ENCODE peak calls at places on chromosome 20, in ten cellular contexts. One of them, this sample, is unnamed.

GRCh38 chr20:54345301-54345724 is 130.1 kb upstream of the DOK5 start:
- DNase-seq in cardiac muscle cell: no peak
- DNase-seq in body of pancreas: no peak
- DNase-seq in BE2C: no peak
- DNase-seq in brain microvascular endothelial cell: peak; percentile 45
- DNase-seq in MM.1S: no peak
- DNase-seq in GM12878: peak; percentile 33
- DNase-seq in hepatocyte: no peak
- DNase-seq in K562: no peak
- DNase-seq in heart right ventricle: no peak
- DNase-seq in this sample: peak; percentile 39

GRCh38 chr20:9053108-9053507 is 15.8 kb upstream of the PLCB4 start:
- DNase-seq in cardiac muscle cell: no peak
- DNase-seq in body of pancreas: no peak
- DNase-seq in BE2C: no peak
- DNase-seq in brain microvascular endothelial cell: no peak
- DNase-seq in MM.1S: no peak
- DNase-seq in GM12878: no peak
- DNase-seq in hepatocyte: no peak
- DNase-seq in K562: no peak
- DNase-seq in heart right ventricle: no peak
- DNase-seq in this sample: no peak

GRCh38 chr20:47241345-47241781 is 115.1 kb downstream of the ZMYND8 start:
- DNase-seq in cardiac muscle cell: no peak
- DNase-seq in body of pancreas: no peak
- DNase-seq in BE2C: no peak
- DNase-seq in brain microvascular endothelial cell: peak; percentile 20
- DNase-seq in MM.1S: no peak
- DNase-seq in GM12878: no peak
- DNase-seq in hepatocyte: no peak
- DNase-seq in K562: no peak
- DNase-seq in heart right ventricle: no peak
- DNase-seq in this sample: no peak

GRCh38 chr20:52469143-52469542 is 277.6 kb upstream of the ZFP64 start:
- DNase-seq in cardiac muscle cell: no peak
- DNase-seq in body of pancreas: no peak
- DNase-seq in BE2C: no peak
- DNase-seq in brain microvascular endothelial cell: no peak
- DNase-seq in MM.1S: no peak
- DNase-seq in GM12878: no peak
- DNase-seq in hepatocyte: no peak
- DNase-seq in K562: no peak
- DNase-seq in heart right ventricle: no peak
- DNase-seq in this sample: no peak

GRCh38 chr20:25461766-25462165 is 54.3 kb downstream of the GINS1 start:
- DNase-seq in cardiac muscle cell: no peak
- DNase-seq in body of pancreas: no peak
- DNase-seq in BE2C: no peak
- DNase-seq in brain microvascular endothelial cell: no peak
- DNase-seq in MM.1S: no peak
- DNase-seq in GM12878: no peak
- DNase-seq in hepatocyte: no peak
- DNase-seq in K562: no peak
- DNase-seq in heart right ventricle: no peak
- DNase-seq in this sample: peak; percentile 51

GRCh38 chr20:51613576-51613975 is 71.1 kb upstream of the NFATC2 start:
- DNase-seq in cardiac muscle cell: no peak
- DNase-seq in body of pancreas: no peak
- DNase-seq in BE2C: no peak
- DNase-seq in brain microvascular endothelial cell: no peak
- DNase-seq in MM.1S: no peak
- DNase-seq in GM12878: no peak
- DNase-seq in hepatocyte: no peak
- DNase-seq in K562: no peak
- DNase-seq in heart right ventricle: no peak
- DNase-seq in this sample: no peak

GRCh38 chr20:33846291-33846916 is 35.3 kb downstream of the CHMP4B start:
- DNase-seq in cardiac muscle cell: no peak
- DNase-seq in body of pancreas: no peak
- DNase-seq in BE2C: peak; percentile 54
- DNase-seq in brain microvascular endothelial cell: peak; percentile 48
- DNase-seq in MM.1S: no peak
- DNase-seq in GM12878: no peak
- DNase-seq in hepatocyte: no peak
- DNase-seq in K562: peak; percentile 33
- DNase-seq in heart right ventricle: no peak
- DNase-seq in this sample: no peak

GRCh38 chr20:25012616-25013189 is 20.2 kb upstream of the APMAP start:
- DNase-seq in cardiac muscle cell: no peak
- DNase-seq in body of pancreas: peak; percentile 4
- DNase-seq in BE2C: no peak
- DNase-seq in brain microvascular endothelial cell: no peak
- DNase-seq in MM.1S: no peak
- DNase-seq in GM12878: no peak
- DNase-seq in hepatocyte: no peak
- DNase-seq in K562: no peak
- DNase-seq in heart right ventricle: no peak
- DNase-seq in this sample: no peak

GRCh38 chr20:22560817-22561216 is 23.6 kb downstream of the FOXA2 start:
- DNase-seq in cardiac muscle cell: no peak
- DNase-seq in body of pancreas: no peak
- DNase-seq in BE2C: no peak
- DNase-seq in brain microvascular endothelial cell: no peak
- DNase-seq in MM.1S: no peak
- DNase-seq in GM12878: no peak
- DNase-seq in hepatocyte: no peak
- DNase-seq in K562: no peak
- DNase-seq in heart right ventricle: no peak
- DNase-seq in this sample: no peak

GRCh38 chr20:10648651-10649050 is 25.1 kb downstream of the JAG1 start:
- DNase-seq in cardiac muscle cell: no peak
- DNase-seq in body of pancreas: no peak
- DNase-seq in BE2C: no peak
- DNase-seq in brain microvascular endothelial cell: peak; percentile 92
- DNase-seq in MM.1S: no peak
- DNase-seq in GM12878: peak; percentile 28
- DNase-seq in hepatocyte: no peak
- DNase-seq in K562: no peak
- DNase-seq in heart right ventricle: no peak
- DNase-seq in this sample: peak; percentile 92

GRCh38 chr20:60467078-60467477 is 508.9 kb downstream of the CDH26 start:
- DNase-seq in cardiac muscle cell: no peak
- DNase-seq in body of pancreas: no peak
- DNase-seq in BE2C: no peak
- DNase-seq in brain microvascular endothelial cell: no peak
- DNase-seq in MM.1S: no peak
- DNase-seq in GM12878: no peak
- DNase-seq in hepatocyte: no peak
- DNase-seq in K562: no peak
- DNase-seq in heart right ventricle: no peak
- DNase-seq in this sample: no peak

GRCh38 chr20:8155848-8156602 is 24.0 kb downstream of the PLCB1 start:
- DNase-seq in cardiac muscle cell: no peak
- DNase-seq in body of pancreas: no peak
- DNase-seq in BE2C: no peak
- DNase-seq in brain microvascular endothelial cell: peak; percentile 27
- DNase-seq in MM.1S: no peak
- DNase-seq in GM12878: no peak
- DNase-seq in hepatocyte: no peak
- DNase-seq in K562: no peak
- DNase-seq in heart right ventricle: no peak
- DNase-seq in this sample: peak; percentile 3

GRCh38 chr20:45934046-45934586 is 367 bp upstream of the PCIF1 start:
- DNase-seq in cardiac muscle cell: peak; percentile 68
- DNase-seq in body of pancreas: peak; percentile 54
- DNase-seq in BE2C: peak; percentile 82
- DNase-seq in brain microvascular endothelial cell: no peak
- DNase-seq in MM.1S: peak; percentile 39
- DNase-seq in GM12878: no peak
- DNase-seq in hepatocyte: peak; percentile 66
- DNase-seq in K562: no peak
- DNase-seq in heart right ventricle: peak; percentile 81
- DNase-seq in this sample: peak; percentile 85

GRCh38 chr20:47055699-47056369 is 161.2 kb downstream of the EYA2 start:
- DNase-seq in cardiac muscle cell: no peak
- DNase-seq in body of pancreas: no peak
- DNase-seq in BE2C: no peak
- DNase-seq in brain microvascular endothelial cell: no peak
- DNase-seq in MM.1S: no peak
- DNase-seq in GM12878: no peak
- DNase-seq in hepatocyte: peak; percentile 14
- DNase-seq in K562: no peak
- DNase-seq in heart right ventricle: no peak
- DNase-seq in this sample: no peak

DNA sequence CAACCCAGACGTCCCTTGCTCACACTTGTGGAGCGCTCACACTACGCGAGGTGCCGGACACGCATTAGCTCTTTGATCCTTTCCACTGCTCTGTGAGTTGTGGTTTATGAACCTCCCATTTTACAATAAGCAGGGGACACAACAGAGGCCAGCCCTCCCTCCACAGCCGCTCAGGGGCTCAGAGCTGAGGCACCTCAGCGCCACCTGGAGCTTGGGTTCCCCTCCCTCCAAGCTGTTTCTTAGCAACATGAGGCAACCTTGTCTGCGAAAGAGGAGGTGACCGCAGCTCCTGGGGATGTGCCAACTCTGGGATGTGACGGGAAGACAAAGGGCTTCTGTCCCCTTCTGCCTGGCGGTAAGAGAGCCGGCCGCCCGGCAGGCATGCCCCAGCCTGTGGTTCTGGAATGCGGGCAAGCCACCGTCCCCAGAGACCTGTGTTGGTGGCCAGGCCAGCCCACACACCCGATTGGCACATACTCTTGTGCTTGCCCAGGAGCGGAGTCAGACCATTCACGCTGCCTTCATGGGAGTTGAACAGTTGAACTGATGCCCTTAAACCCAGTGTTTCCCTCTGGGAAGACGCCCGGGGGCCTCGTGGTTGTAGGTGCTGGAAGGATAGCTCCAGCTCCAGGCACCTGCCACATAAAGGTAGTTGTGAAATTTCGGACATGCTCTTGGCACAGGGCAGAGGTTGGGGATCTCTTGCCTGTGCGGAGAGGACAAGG is 44.5 kb downstream of the RBM38 start:
- DNase-seq in cardiac muscle cell: peak; percentile 50
- DNase-seq in body of pancreas: peak; percentile 87
- DNase-seq in BE2C: peak; percentile 58
- DNase-seq in brain microvascular endothelial cell: peak; percentile 12
- DNase-seq in MM.1S: peak; percentile 55
- DNase-seq in GM12878: no peak
- DNase-seq in hepatocyte: no peak
- DNase-seq in K562: peak; percentile 61
- DNase-seq in heart right ventricle: peak; percentile 62
- DNase-seq in this sample: peak; percentile 85
- TF ChIP-seq CTCF in cardiac muscle cell: no peak
- TF ChIP-seq CTCF in body of pancreas: no peak
- TF ChIP-seq CTCF in BE2C: no peak
- TF ChIP-seq CTCF in brain microvascular endothelial cell: no peak
- TF ChIP-seq CTCF in MM.1S: peak; percentile 30
- TF ChIP-seq CTCF in GM12878: no peak
- TF ChIP-seq CTCF in hepatocyte: no peak
- TF ChIP-seq CTCF in K562: peak; percentile 26
- TF ChIP-seq CTCF in heart right ventricle: no peak
- TF ChIP-seq CTCF in this sample: no peak

DNA sequence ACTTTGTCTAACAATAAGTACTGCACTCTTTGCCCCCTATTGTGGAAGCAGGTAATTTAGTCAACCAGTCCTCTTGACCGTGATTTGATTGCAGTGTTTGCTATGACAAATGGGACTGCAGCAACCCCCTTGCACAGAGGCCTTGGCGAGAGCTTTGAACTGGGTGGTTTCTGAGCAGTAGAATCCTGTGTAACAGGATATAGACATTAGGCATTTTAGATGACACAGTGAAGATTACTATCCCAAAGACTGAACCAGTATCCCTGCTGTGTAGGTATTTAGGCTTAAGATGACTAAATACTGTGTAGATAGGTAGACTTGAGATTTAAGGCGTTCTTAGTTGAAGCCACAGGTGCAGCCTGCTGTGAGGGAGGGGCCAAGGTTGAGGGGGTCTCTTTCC is 9.9 kb downstream of the DNMT3B start:
- DNase-seq in cardiac muscle cell: no peak
- DNase-seq in body of pancreas: no peak
- DNase-seq in BE2C: no peak
- DNase-seq in brain microvascular endothelial cell: no peak
- DNase-seq in MM.1S: no peak
- DNase-seq in GM12878: no peak
- DNase-seq in hepatocyte: no peak
- DNase-seq in K562: no peak
- DNase-seq in heart right ventricle: no peak
- DNase-seq in this sample: no peak
- H3K36me3 ChIP-seq in cardiac muscle cell: no peaks in the 10 kb centered on the region
- H3K36me3 ChIP-seq in body of pancreas: no peaks in the 10 kb centered on the region
- H3K36me3 ChIP-seq in BE2C: no peaks in the 10 kb centered on the region
- H3K36me3 ChIP-seq in brain microvascular endothelial cell: no peaks in the 10 kb centered on the region
- H3K36me3 ChIP-seq in MM.1S: no peaks in the 10 kb centered on the region
- H3K36me3 ChIP-seq in GM12878: no peaks in the 10 kb centered on the region
- H3K36me3 ChIP-seq in hepatocyte: no peaks in the 10 kb centered on the region
- H3K36me3 ChIP-seq in K562: peaks cover 62% of the 10 kb centered on the region
- H3K36me3 ChIP-seq in heart right ventricle: no peaks in the 10 kb centered on the region
- H3K36me3 ChIP-seq in this sample: no peaks in the 10 kb centered on the region

DNA sequence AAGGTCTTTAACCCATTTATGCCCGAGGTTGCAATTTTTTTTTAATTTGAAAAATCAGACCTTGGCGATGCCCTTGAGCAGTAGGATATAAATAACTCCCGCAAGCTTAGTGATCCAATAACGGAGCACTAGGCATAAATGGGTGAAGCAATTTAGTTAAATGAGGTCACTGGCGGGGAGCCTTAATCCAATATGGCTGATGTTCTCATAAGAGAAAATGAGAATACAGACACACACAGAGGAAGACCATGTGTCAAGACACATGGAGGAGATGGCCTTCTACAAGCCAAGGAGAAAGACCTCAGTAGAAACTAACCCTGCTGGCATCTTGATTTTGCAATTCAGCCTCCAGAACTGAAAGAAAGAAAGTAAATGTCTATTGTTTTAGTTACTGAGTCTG is 735 bp downstream of the SIRPG start:
- DNase-seq in cardiac muscle cell: no peak
- DNase-seq in body of pancreas: no peak
- DNase-seq in BE2C: no peak
- DNase-seq in brain microvascular endothelial cell: no peak
- DNase-seq in MM.1S: no peak
- DNase-seq in GM12878: no peak
- DNase-seq in hepatocyte: no peak
- DNase-seq in K562: no peak
- DNase-seq in heart right ventricle: no peak
- DNase-seq in this sample: no peak
- TF ChIP-seq CTCF in cardiac muscle cell: no peak
- TF ChIP-seq CTCF in body of pancreas: no peak
- TF ChIP-seq CTCF in BE2C: no peak
- TF ChIP-seq CTCF in brain microvascular endothelial cell: no peak
- TF ChIP-seq CTCF in MM.1S: no peak
- TF ChIP-seq CTCF in GM12878: no peak
- TF ChIP-seq CTCF in hepatocyte: no peak
- TF ChIP-seq CTCF in K562: no peak
- TF ChIP-seq CTCF in heart right ventricle: no peak
- TF ChIP-seq CTCF in this sample: no peak

DNA sequence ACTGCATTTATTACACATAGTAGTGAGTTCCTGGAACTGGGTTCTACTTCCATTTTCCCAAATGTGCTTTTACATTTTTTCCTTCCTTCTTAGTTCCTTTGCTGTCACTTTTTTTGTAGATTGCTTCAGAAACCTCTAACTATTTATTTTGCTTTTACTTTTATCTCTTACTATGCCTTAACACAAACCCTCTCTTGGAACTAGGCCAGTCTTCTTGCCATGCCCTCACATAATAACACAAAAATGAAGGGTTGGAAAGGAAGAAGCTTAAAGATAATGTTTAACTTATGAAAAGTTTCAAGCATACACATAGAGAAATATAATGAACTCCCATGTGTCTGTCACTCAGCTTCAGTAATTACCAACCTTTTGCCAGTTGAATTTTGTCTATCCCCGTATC is 27.1 kb downstream of the TOP1 start:
- DNase-seq in cardiac muscle cell: no peak
- DNase-seq in body of pancreas: no peak
- DNase-seq in BE2C: no peak
- DNase-seq in brain microvascular endothelial cell: no peak
- DNase-seq in MM.1S: no peak
- DNase-seq in GM12878: no peak
- DNase-seq in hepatocyte: no peak
- DNase-seq in K562: no peak
- DNase-seq in heart right ventricle: no peak
- DNase-seq in this sample: no peak
- H3K36me3 ChIP-seq in cardiac muscle cell: no peaks in the 10 kb centered on the region
- H3K36me3 ChIP-seq in body of pancreas: no peaks in the 10 kb centered on the region
- H3K36me3 ChIP-seq in BE2C: peaks cover 1% of the 10 kb centered on the region
- H3K36me3 ChIP-seq in brain microvascular endothelial cell: no peaks in the 10 kb centered on the region
- H3K36me3 ChIP-seq in MM.1S: no peaks in the 10 kb centered on the region
- H3K36me3 ChIP-seq in GM12878: peaks cover 19% of the 10 kb centered on the region
- H3K36me3 ChIP-seq in hepatocyte: no peaks in the 10 kb centered on the region
- H3K36me3 ChIP-seq in K562: peaks cover 32% of the 10 kb centered on the region
- H3K36me3 ChIP-seq in heart right ventricle: no peaks in the 10 kb centered on the region
- H3K36me3 ChIP-seq in this sample: peaks cover 4% of the 10 kb centered on the region